ENCODE peak calls at places on chromosomes 11 and 22, in five cellular contexts. E is HEK293T, D is Daoy, V is GM06990, K is HS-27A. C is an unnamed sample.

GRCh38 chr11:91871791-91872190 is 352.8 kb upstream of the FAT3 start:
- DNase-seq in E (no peak), D (peak), V (no peak), K (no peak), C (no peak)

GRCh38 chr11:74949748-74950127 is 672 bp downstream of the SPCS2 start:
- DNase-seq in E (peak), D (no peak), V (no peak), K (no peak), C (no peak)

GRCh38 chr22:30843245-30843644 is 125.3 kb downstream of the MORC2 start:
- DNase-seq in E (no peak), D (peak), V (no peak), K (no peak), C (no peak)

GRCh38 chr11:60858731-60859464 is 3.1 kb upstream of the PTGDR2 start:
- DNase-seq in E (no peak), D (no peak), V (no peak), K (no peak), C (no peak)

GRCh38 chr11:59918987-59919589 is 19.1 kb upstream of the OOSP1 start:
- DNase-seq in E (peak), D (peak), V (no peak), K (peak), C (no peak)

GRCh38 chr11:102846292-102846691 is 2.9 kb upstream of the MMP3 start:
- DNase-seq in E (no peak), D (no peak), V (no peak), K (no peak), C (no peak)

GRCh38 chr11:73978576-73979086 is 4.0 kb downstream of the UCP2 start:
- DNase-seq in E (no peak), D (no peak), V (no peak), K (no peak), C (no peak)

GRCh38 chr22:47190276-47190956 is 428.0 kb downstream of the TBC1D22A start:
- DNase-seq in E (no peak), D (no peak), V (no peak), K (no peak), C (no peak)

GRCh38 chr22:32644252-32645100 is 157.0 kb upstream of the TIMP3 start:
- DNase-seq in E (no peak), D (peak), V (peak), K (no peak), C (no peak)

GRCh38 chr11:75508051-75508561 is 17.6 kb downstream of the GDPD5 start:
- DNase-seq in E (no peak), D (no peak), V (no peak), K (no peak), C (no peak)

GRCh38 chr11:2342981-2343380 is 34.1 kb upstream of the CD81 start:
- DNase-seq in E (no peak), D (no peak), V (no peak), K (no peak), C (no peak)

C was measured in GM20000.